ENCODE peak calls at places on chromosomes 7 and 10, in four cellular contexts. N is A549, F is HepG2, L is GM12878. D is an unnamed sample.

GRCh38 chr10:93701903-93702277 is 502 bp downstream of the FRA10AC1 start:
- DNase-seq in N (no peak), F (peak; percentile 7), L (no peak), D (peak; percentile 72)

GRCh38 chr10:126090911-126091728 is 194.8 kb downstream of the FANK1 start:
- DNase-seq in N (peak; percentile 64), F (no peak), L (no peak), D (no peak)

GRCh38 chr10:87925570-87925969 is 62.1 kb downstream of the PTEN start:
- DNase-seq in N (no peak), F (no peak), L (no peak), D (no peak)

GRCh38 chr10:71262027-71262426 is 49.7 kb downstream of the UNC5B start:
- DNase-seq in N (no peak), F (no peak), L (no peak), D (no peak)

GRCh38 chr7:157845203-157845810 is 508.5 kb downstream of the DNAJB6 start:
- DNase-seq in N (no peak), F (no peak), L (no peak), D (no peak)

GRCh38 chr10:22022257-22023051 is 18.9 kb upstream of the DNAJC1 start:
- DNase-seq in N (no peak), F (no peak), L (no peak), D (peak; percentile 8)

GRCh38 chr10:114489521-114490310 is 85.4 kb upstream of the AFAP1L2 start:
- DNase-seq in N (no peak), F (peak; percentile 99), L (no peak), D (no peak)

GRCh38 chr7:47489624-47490023 is 92.3 kb downstream of the TNS3 start:
- DNase-seq in N (no peak), F (no peak), L (no peak), D (no peak)

GRCh38 chr10:131068760-131069159 is 242.8 kb downstream of the TCERG1L start:
- DNase-seq in N (no peak), F (no peak), L (no peak), D (no peak)

GRCh38 chr7:65951837-65952578 is 30.0 kb downstream of the GUSB start:
- DNase-seq in N (no peak), F (no peak), L (no peak), D (peak; percentile 53)

GRCh38 chr10:13271552-13272163 is 28.2 kb downstream of the PHYH start:
- DNase-seq in N (peak; percentile 53), F (peak; percentile 77), L (no peak), D (peak; percentile 34)

GRCh38 chr7:66303454-66304160 is 98.5 kb downstream of the TPST1 start:
- DNase-seq in N (no peak), F (no peak), L (no peak), D (no peak)

GRCh38 chr7:117062300-117062699 is 109.0 kb downstream of the ST7 start:
- DNase-seq in N (no peak), F (no peak), L (no peak), D (no peak)

GRCh38 chr10:37476285-37476684 is 350.9 kb downstream of the ANKRD30A start:
- DNase-seq in N (no peak), F (no peak), L (no peak), D (no peak)

GRCh38 chr10:56178210-56178609 is 182.8 kb downstream of the ZWINT start:
- DNase-seq in N (no peak), F (no peak), L (no peak), D (no peak)

GRCh38 chr10:84264611-84265141 is 19.8 kb downstream of the RGR start:
- DNase-seq in N (peak; percentile 69), F (peak; percentile 41), L (no peak), D (peak; percentile 61)

GRCh38 chr10:52738951-52739350 is 33.6 kb downstream of the MBL2 start:
- DNase-seq in N (no peak), F (no peak), L (no peak), D (no peak)

GRCh38 chr7:141928147-141928894 is 12.1 kb downstream of the OR9A4 start:
- DNase-seq in N (no peak), F (no peak), L (no peak), D (peak; percentile 67)
- TF ChIP-seq MAX in N (no peak), F (no peak), L (no peak), D (no peak)

DNA sequence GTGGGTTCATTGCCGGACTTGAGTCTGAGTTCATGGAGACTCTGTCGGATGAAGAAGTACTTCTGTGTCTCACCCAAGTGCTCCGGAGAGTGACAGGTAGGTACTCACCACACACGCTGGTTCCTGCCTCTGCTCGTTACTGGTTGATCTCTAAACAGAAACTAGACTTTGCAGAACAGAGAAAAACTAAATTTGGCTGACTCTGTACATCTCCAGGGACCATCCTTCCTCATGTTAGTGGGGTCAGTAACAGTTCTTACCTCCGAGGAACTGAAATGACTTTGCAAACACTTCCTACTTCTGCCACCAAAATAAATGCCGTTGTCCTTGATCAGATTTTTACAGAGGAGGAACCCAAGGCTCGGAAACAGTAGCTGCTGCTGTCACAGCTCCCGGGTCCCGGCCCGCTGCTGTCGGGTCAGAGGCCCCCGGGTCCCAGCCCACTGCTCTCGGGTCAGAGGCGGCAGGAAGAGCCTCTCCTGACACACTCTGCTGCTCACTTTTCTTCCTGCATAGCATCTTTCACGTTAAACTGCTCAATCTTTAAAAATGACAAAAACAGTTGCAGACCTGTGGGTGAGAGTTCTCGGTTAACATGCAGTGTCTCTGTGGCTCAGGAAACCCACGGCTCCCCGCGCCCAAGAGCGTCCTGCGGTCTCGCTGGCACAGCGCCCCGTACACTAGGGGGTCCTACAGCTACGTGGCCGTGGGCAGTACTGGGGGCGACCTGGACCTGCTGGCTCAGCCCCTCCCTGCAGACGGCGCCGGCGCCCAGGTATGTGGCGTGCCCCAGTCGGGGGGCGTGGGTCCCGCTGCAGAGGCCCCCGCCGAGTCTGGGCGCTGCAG is 4.8 kb upstream of the MTG1 start:
- DNase-seq in N (no peak), F (no peak), L (peak; percentile 99), D (peak; percentile 80)
- TF ChIP-seq CTCF in N (no peak), F (no peak), L (no peak), D (no peak)

DNA sequence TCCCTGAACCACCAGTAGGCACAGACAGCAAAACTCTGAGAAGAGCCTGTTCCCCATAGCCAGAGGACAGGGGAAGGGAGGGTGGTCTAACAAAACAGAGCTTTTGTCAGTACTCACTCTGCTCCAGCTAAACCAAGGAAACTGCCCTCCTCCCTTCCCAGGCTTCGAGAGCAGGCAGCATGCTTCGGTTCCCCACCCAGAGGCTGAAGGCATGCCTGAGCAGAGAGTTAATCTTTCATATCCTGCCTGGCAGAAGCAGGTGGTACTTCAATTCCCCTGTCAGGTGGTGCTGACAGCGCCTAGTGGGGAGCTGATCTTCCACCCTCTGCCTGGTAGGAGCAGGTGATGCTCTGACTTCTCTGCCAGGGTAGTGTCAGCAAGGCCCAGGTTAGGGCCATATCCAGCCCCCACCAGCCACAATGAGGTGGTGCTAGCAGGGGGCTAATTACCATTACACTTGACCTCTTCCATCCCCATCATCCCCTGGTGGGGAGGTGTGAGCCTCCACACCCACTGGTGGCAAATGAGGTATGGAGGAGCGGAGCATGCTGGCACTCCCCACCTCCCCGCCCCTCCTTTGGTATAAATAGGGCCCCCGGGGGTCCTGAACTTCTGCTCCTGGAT is 35.1 kb downstream of the SDK1 start:
- DNase-seq in N (no peak), F (no peak), L (no peak), D (no peak)
- TF ChIP-seq MYC in N (no peak), F (no peak), L (no peak), D (no peak)

DNA sequence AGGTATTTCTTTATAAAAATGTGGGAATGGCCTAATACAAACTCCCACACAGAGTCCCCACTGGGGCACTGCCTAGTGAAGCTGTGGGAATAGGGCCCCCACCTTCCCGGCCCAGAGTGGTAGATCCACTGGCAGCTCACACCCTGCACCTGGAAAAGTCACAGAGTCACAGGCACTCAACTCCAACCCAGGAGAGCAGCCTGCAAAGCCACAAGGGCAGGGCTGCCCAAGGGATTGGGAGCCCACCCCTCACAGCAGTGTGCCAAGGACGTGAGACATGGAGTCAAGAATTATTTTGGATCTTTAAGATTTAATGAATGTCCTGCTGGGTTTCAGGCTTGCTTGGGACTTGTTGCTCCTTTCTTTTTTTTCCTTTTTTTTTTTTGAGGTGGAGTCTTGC is 5.3 kb upstream of the DNAJC12 start:
- DNase-seq in N (no peak), F (no peak), L (no peak), D (no peak)
- TF ChIP-seq MAX in N (no peak), F (no peak), L (no peak), D (no peak)

GRCh38 chr7:1758417-1758858 is 88.4 kb downstream of the ELFN1 start:
- DNase-seq in N (peak; percentile 40), F (peak; percentile 45), L (no peak), D (peak; percentile 69)
- TF ChIP-seq CTCF in N (peak; percentile 44), F (peak; percentile 83), L (peak; percentile 38), D (peak; percentile 63)

GRCh38 chr10:869171-869570 is 62.3 kb downstream of the LARP4B start:
- DNase-seq in N (no peak), F (no peak), L (no peak), D (no peak)

GRCh38 chr10:865924-866576 is 65.5 kb downstream of the LARP4B start:
- DNase-seq in N (no peak), F (no peak), L (no peak), D (no peak)

GRCh38 chr10:865257-865656 is 66.2 kb downstream of the LARP4B start:
- DNase-seq in N (no peak), F (no peak), L (no peak), D (no peak)

GRCh38 chr10:866577-866941 is 64.9 kb downstream of the LARP4B start:
- DNase-seq in N (no peak), F (no peak), L (no peak), D (no peak)

GRCh38 chr10:867807-868206 is 63.7 kb downstream of the LARP4B start:
- DNase-seq in N (no peak), F (no peak), L (no peak), D (no peak)
- TF ChIP-seq MYC in N (no peak), F (no peak), L (no peak), D (no peak)

DNA sequence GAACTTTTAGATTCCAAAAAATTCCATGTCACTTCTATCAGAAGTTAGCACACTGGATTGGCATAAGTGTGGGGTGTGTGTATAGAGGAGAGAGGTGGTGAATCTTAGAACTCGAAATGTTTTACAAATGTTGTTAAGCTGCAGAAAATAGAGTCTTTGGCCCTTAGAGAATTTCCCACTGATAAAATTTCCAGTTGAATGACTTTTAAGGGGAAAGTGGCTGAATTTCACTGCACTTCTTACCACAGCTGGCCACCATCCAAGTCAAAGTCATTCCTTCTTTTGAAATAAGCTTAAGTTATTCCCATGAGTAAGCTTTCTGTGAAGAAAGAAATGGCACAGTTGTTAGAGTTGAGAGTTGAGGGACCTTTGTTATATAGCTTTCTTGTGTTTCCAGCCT is 13.8 kb downstream of the VCL start:
- DNase-seq in N (no peak), F (no peak), L (no peak), D (peak; percentile 30)
- TF ChIP-seq MAX in N (no peak), F (no peak), L (no peak), D (no peak)

GRCh38 chr7:129385116-129385515 is 49.1 kb upstream of the STRIP2 start:
- DNase-seq in N (no peak), F (no peak), L (no peak), D (no peak)
- TF ChIP-seq CTCF in N (no peak), F (no peak), L (no peak), D (no peak)